ENCODE peak calls at places on chromosomes 1 and 21, in four cellular contexts. K is K562, C is H1, R is HepG2. N is an unnamed sample. For H3K79me2, the result is how much of the 10 kb centered on the place peaks cover.

GRCh38 chr1:187692799-187693198 is 864.0 kb downstream of the PLA2G4A start:
- DNase-seq in K (no peak), R (no peak), C (no peak), N (no peak)

GRCh38 chr1:212291505-212292134 is 6.4 kb downstream of the PPP2R5A start:
- DNase-seq in C (no peak), K (peak), R (peak), N (peak)

GRCh38 chr1:46401964-46402626 is 8.0 kb downstream of the FAAH start:
- DNase-seq in R (peak), C (no peak), K (peak), N (no peak)

GRCh38 chr1:36938807-36939206 is 95.5 kb downstream of the GRIK3 start:
- DNase-seq in K (no peak), C (no peak), R (no peak), N (no peak)

GRCh38 chr1:224340711-224341384 is 10.9 kb upstream of the NVL start:
- DNase-seq in R (no peak), C (peak), K (no peak), N (peak)

GRCh38 chr21:17513214-17514123 is 626 bp downstream of the CXADR start:
- DNase-seq in R (peak), K (no peak), C (no peak), N (peak)

GRCh38 chr1:119790481-119791198 is 20.6 kb downstream of the REG4 start:
- DNase-seq in K (no peak), R (no peak), C (no peak), N (no peak)

GRCh38 chr1:116722016-116722838 is 32.0 kb upstream of the CD2 start:
- DNase-seq in R (no peak), C (no peak), K (no peak), N (no peak)

GRCh38 chr1:182095946-182096345 is 34.4 kb upstream of the ZNF648 start:
- DNase-seq in R (no peak), K (no peak), C (no peak), N (no peak)

GRCh38 chr1:212608956-212609700 is 567 bp downstream of the ATF3 start:
- DNase-seq in R (peak), C (no peak), K (peak), N (peak)

GRCh38 chr21:25133939-25134338 is 473.3 kb downstream of the MRPL39 start:
- DNase-seq in C (no peak), R (no peak), K (no peak), N (no peak)

GRCh38 chr1:2204384-2205190 is 10.0 kb upstream of the FAAP20 start:
- DNase-seq in K (peak), C (peak), R (peak), N (peak)

GRCh38 chr1:94559921-94560320 is 18.4 kb upstream of the F3 start:
- DNase-seq in C (no peak), K (no peak), R (no peak), N (no peak)

GRCh38 chr1:117669572-117669971 is 63.7 kb downstream of the TENT5C start:
- DNase-seq in K (no peak), C (no peak), R (no peak), N (no peak)

GRCh38 chr1:209416009-209416408 is 167.5 kb upstream of the CAMK1G start:
- DNase-seq in K (no peak), R (no peak), C (no peak), N (no peak)

GRCh38 chr1:32242341-32242851 is 4.6 kb upstream of the FAM167B start:
- DNase-seq in R (no peak), C (no peak), K (no peak), N (peak)

GRCh38 chr1:186531561-186532165 is 70.7 kb upstream of the PDC start:
- DNase-seq in C (no peak), R (no peak), K (no peak), N (no peak)

GRCh38 chr1:55716610-55717009 is 501.4 kb upstream of the USP24 start:
- DNase-seq in R (no peak), C (no peak), K (no peak), N (no peak)

GRCh38 chr1:11952455-11953109 is 18.1 kb downstream of the PLOD1 start:
- DNase-seq in C (no peak), R (no peak), K (no peak), N (no peak)

GRCh38 chr1:67688526-67689219 is 3.7 kb downstream of the GADD45A start:
- DNase-seq in R (no peak), C (no peak), K (peak), N (no peak)

GRCh38 chr1:246104927-246105326 is 402.2 kb downstream of the SMYD3 start:
- DNase-seq in K (peak), C (no peak), R (no peak), N (no peak)

GRCh38 chr1:109751531-109752260 is 10.9 kb upstream of the GSTM3 start:
- DNase-seq in K (no peak), R (no peak), C (no peak), N (no peak)

GRCh38 chr1:94713472-94714141 is 106.5 kb upstream of the SLC44A3 start:
- DNase-seq in C (peak), K (no peak), R (peak), N (peak)

GRCh38 chr1:59041878-59042277 is 255.0 kb upstream of the FGGY start:
- DNase-seq in C (no peak), R (no peak), K (no peak), N (no peak)

GRCh38 chr1:47813970-47814369 is 183.2 kb downstream of the TRABD2B start:
- DNase-seq in R (peak), C (no peak), K (no peak), N (no peak)

GRCh38 chr1:231340328-231341013 is 2.4 kb downstream of the SPRTN start:
- DNase-seq in K (no peak), R (no peak), C (no peak), N (no peak)

GRCh38 chr1:110112143-110112542 is at the start of gene UBL4B:
- DNase-seq in R (no peak), K (no peak), C (no peak), N (no peak)

GRCh38 chr1:114032271-114033218 is 53.3 kb downstream of the OLFML3 start:
- DNase-seq in K (no peak), C (no peak), R (no peak), N (no peak)

GRCh38 chr1:91891486-91891885 is 5.5 kb upstream of the TGFBR3 start:
- DNase-seq in C (no peak), R (no peak), K (no peak), N (no peak)

GRCh38 chr1:99457381-99458165 is 188.3 kb upstream of the PALMD start:
- DNase-seq in K (no peak), C (no peak), R (no peak), N (peak)

GRCh38 chr21:46135782-46136181 is 19.6 kb downstream of the FTCD start:
- DNase-seq in K (no peak), R (no peak), C (no peak), N (no peak)

GRCh38 chr1:18951818-18952391 is 4.6 kb downstream of the IFFO2 start:
- DNase-seq in K (no peak), R (no peak), C (no peak), N (no peak)

GRCh38 chr1:90189889-90190288 is 195.0 kb downstream of the ZNF326 start:
- DNase-seq in C (no peak), R (no peak), K (no peak), N (no peak)

DNA sequence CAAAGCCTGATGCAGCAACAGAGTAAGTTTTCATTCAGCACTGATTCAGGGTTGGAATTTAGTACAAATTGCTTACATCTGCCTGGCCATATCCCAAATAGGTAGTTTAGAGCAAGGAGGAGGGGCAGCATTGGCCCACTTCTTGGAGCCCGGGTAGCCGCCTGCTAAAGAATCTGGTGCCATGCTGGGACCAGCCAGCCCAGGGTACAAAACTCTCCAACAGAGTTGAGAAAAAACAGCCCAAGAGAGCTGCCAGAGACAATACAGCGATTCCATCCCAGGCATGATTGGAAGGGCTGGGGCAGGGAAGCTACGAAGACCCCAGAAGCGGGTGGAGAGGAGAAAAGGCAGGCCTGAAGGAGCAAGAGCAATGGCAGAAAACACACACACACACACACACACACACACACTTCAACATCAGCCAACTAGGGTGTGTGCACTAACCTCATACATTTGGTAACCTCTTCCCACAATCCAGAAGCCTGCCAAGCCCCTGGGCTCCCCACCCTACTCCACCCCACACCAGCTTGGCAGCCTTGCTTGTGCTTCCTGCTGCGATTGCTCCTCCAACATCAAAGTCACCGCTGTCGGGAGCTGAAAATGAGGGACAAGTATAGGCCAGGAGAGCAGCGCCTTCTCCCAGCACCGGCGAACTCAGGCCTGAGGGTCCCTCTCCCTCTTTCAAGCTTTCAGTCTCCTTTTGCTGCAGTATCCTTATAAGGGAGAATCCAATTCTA is 1.3 kb downstream of the PIK3C2B start:
- DNase-seq in K (no peak), R (peak), C (no peak), N (peak)
- H3K79me2 ChIP-seq in K (under half), R (under half), C (under half), N (under half)

DNA sequence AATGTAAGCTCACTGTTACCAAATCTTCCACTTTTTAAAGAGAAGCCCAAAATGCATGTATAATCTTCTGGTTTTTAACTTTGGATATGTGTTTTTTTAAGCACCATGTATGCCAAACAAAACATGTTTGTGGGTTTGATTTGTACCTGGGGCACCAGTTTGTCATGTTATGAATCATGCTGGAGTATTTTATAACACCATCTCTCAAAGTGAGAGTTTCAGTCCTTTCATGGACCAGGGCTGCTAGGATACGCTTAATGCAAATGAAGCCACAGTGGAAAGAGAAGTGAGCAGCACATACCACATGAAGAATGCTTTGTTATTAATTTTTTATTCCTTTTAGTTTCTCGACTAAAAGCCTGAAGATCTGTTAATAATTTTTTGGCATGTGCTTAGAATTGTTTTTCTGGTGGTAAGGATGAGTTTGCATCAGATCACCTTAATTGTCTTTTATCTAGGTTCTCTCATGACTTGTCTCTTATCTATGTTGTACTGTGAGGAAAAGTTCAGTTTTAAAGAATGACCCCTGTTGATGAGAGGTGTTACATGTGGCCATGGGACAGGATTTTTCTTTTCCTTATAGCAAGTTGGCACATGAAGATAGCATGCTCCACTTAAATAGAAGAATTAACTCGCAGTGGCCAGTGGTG is 2.0 kb upstream of the RABGAP1L start:
- DNase-seq in C (no peak), R (no peak), K (no peak), N (no peak)
- TF ChIP-seq GABPA in C (no peak), R (no peak), K (no peak), N (no peak)

GRCh38 chr1:160707171-160708109 is 4.2 kb downstream of the CD48 start:
- DNase-seq in K (no peak), R (no peak), C (no peak), N (no peak)
- H3K79me2 ChIP-seq in K (under half), R (under half), C (under half), N (under half)

DNA sequence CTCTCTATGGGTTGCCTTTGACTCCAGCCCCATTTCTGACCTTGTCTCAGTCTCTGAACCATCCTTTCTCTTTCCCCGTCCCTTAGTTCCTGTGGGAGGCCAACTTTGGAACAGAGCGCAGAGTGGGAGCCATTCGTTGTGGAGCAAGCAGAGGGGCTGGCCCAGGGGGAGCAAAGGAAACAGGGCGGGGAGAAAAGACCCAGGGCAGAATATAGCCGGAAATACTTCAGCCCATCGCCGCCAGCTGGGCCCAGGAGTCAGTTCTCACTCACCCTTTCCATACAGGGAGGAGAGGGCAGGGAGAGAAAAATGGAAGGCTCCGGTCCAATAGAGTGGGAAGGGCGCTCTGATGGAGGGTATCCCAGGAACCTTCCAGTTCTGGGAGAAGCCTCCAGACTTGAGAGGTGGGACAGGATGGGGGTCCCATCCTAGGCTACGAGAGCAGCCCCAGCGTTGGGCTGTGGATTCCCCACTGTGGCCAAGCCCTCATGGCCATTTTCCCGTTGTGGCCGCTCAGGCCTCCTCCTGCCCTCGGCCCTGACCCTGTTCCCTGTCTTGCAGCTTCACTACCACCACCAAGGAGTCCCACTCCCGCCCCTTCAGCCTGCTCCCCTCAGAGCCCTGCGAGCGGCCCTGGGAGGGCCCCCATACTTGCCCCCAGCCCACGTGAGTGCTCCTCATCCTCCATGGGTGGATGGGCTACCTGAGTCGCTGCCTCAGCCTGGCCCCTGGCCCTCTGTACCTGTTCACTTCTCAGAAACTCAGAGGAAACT is 10.9 kb downstream of the PEAR1 start:
- DNase-seq in R (no peak), K (no peak), C (no peak), N (no peak)
- TF ChIP-seq GABPA in R (no peak), K (no peak), C (no peak), N (no peak)

DNA sequence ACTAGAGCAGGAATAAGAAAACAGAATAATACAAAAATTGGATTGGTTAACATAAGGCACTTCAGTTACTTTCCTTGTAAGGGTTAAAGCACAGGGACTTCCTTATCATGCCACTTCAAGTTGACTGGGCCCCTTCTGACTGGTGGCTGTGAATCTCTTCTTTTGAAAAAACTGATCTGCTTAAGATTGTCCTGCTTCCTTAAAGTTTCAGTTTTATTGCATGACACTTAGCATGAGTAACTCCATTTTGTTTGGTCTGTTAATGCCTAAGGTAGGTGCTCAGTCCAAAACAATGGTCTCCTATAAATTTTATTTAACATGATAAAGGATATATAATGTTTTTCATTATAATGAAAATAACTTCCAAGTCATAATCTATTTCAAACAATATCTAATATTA is 37.6 kb downstream of the UBE2U start:
- DNase-seq in C (no peak), R (no peak), K (no peak), N (no peak)
- H3K79me2 ChIP-seq in C (under half), R (under half), K (under half), N (under half)

DNA sequence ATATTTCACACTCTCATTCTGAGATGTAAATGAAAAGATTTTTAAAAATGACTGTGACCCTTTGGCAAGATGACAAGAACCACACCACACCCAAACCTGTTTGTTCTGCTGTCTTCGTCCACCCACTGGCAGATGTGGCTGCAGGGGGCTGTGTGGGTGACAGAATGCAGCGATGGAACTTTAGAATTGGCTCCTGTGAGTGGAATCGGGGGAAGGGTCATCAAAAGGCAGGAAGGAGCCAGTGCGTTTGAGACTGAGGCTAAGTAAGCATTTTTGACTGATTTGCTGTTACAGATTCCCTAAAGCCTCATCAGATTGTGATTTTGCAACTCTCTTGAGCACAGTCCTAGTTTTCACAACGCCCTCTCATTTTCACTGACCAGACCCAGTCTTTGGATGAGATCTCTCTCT is 111.2 kb upstream of the ADGRL2 start:
- DNase-seq in R (no peak), K (no peak), C (no peak), N (no peak)
- TF ChIP-seq GABPA in R (no peak), K (no peak), C (no peak), N (no peak)